ENCODE peak calls at places on chromosomes 4 and X, in five cellular contexts. A is HEK293T; Q is amniotic epithelial cell; Z is T-helper 9 cell; T is stimulated activated CD4-positive, alpha-beta T cell treated with anti-CD3 and anti-CD28 coated beads, Interleukin-12 subunit alpha, Interleukin-12 subunit beta, amount 100 ng/mL, for 4 hours. H is an unnamed sample.

GRCh38 chr4:182531555-182532162 is 288.5 kb downstream of the TENM3 start:
- DNase-seq in A (no peak), Q (peak), Z (no peak), T (no peak), H (no peak)

GRCh38 chr4:146119845-146120404 is 55.6 kb upstream of the LSM6 start:
- DNase-seq in A (no peak), Q (no peak), Z (no peak), T (no peak), H (no peak)

GRCh38 chr4:78923459-78924312 is 15.6 kb downstream of the PAQR3 start:
- DNase-seq in A (no peak), Q (no peak), Z (no peak), T (no peak), H (no peak)

GRCh38 chr4:109294006-109294405 is 8.5 kb downstream of the COL25A1 start:
- DNase-seq in A (peak), Q (peak), Z (no peak), T (no peak), H (no peak)

GRCh38 chr4:83738895-83739294 is 203.0 kb downstream of the GPAT3 start:
- DNase-seq in A (no peak), Q (no peak), Z (no peak), T (no peak), H (no peak)

GRCh38 chrX:87727615-87728014 is 210.0 kb downstream of the KLHL4 start:
- DNase-seq in A (no peak), Q (no peak), Z (no peak), T (no peak), H (no peak)

GRCh38 chr4:31617667-31618066 is 897.5 kb downstream of the PCDH7 start:
- DNase-seq in A (no peak), Q (no peak), Z (no peak), T (no peak), H (no peak)

GRCh38 chrX:40176256-40176978 is 78.7 kb upstream of the BCOR start:
- DNase-seq in A (no peak), Q (peak), Z (peak), T (peak), H (peak)

GRCh38 chrX:8043121-8043520 is 115.9 kb upstream of the PNPLA4 start:
- DNase-seq in A (no peak), Q (no peak), Z (no peak), T (no peak), H (no peak)

GRCh38 chr4:22869235-22869634 is 176.5 kb downstream of the GBA3 start:
- DNase-seq in A (peak), Q (no peak), Z (no peak), T (no peak), H (no peak)

GRCh38 chrX:21865436-21865835 is 9.6 kb downstream of the YY2 start:
- DNase-seq in A (no peak), Q (no peak), Z (no peak), T (no peak), H (no peak)